ENCODE peak calls at places on chromosomes 13 and 19, in four cellular contexts. One of them, this sample, is unnamed. For H3K27me3, the result is how much of the 10 kb centered on the place peaks cover.

GRCh38 chr13:67001363-67001762 is 228.8 kb downstream of the PCDH9 start:
- DNase-seq in DND-41: no peak
- DNase-seq in CD4-positive, alpha-beta T cell: no peak
- DNase-seq in PC-3: no peak
- DNase-seq in this sample: no peak

GRCh38 chr13:109795021-109795420 is 8.6 kb upstream of the IRS2 start:
- DNase-seq in DND-41: peak
- DNase-seq in CD4-positive, alpha-beta T cell: no peak
- DNase-seq in PC-3: peak
- DNase-seq in this sample: no peak

GRCh38 chr13:39603424-39603947 is 493 bp upstream of the LHFPL6 start:
- DNase-seq in DND-41: no peak
- DNase-seq in CD4-positive, alpha-beta T cell: no peak
- DNase-seq in PC-3: peak
- DNase-seq in this sample: no peak

GRCh38 chr19:51354742-51355148 is 11.4 kb downstream of the ETFB start:
- DNase-seq in DND-41: peak
- DNase-seq in CD4-positive, alpha-beta T cell: peak
- DNase-seq in PC-3: no peak
- DNase-seq in this sample: peak

GRCh38 chr13:72104656-72105180 is 237.7 kb upstream of the DACH1 start:
- DNase-seq in DND-41: no peak
- DNase-seq in CD4-positive, alpha-beta T cell: no peak
- DNase-seq in PC-3: no peak
- DNase-seq in this sample: no peak

GRCh38 chr19:7869453-7869909 is 4.7 kb downstream of the PRR36 start:
- DNase-seq in DND-41: no peak
- DNase-seq in CD4-positive, alpha-beta T cell: peak
- DNase-seq in PC-3: peak
- DNase-seq in this sample: peak

GRCh38 chr13:40391788-40392187 is 274.7 kb downstream of the FOXO1 start:
- DNase-seq in DND-41: no peak
- DNase-seq in CD4-positive, alpha-beta T cell: no peak
- DNase-seq in PC-3: no peak
- DNase-seq in this sample: no peak

GRCh38 chr13:93726173-93727019 is 499.8 kb downstream of the GPC6 start:
- DNase-seq in DND-41: no peak
- DNase-seq in CD4-positive, alpha-beta T cell: no peak
- DNase-seq in PC-3: no peak
- DNase-seq in this sample: no peak

GRCh38 chr19:11179716-11180297 is 17.5 kb downstream of the KANK2 start:
- DNase-seq in DND-41: no peak
- DNase-seq in CD4-positive, alpha-beta T cell: no peak
- DNase-seq in PC-3: no peak
- DNase-seq in this sample: no peak

GRCh38 chr13:30829788-30830637 is 76.1 kb upstream of the MEDAG start:
- DNase-seq in DND-41: no peak
- DNase-seq in CD4-positive, alpha-beta T cell: no peak
- DNase-seq in PC-3: peak
- DNase-seq in this sample: no peak

GRCh38 chr13:27982361-27982760 is 6.1 kb downstream of the URAD start:
- DNase-seq in DND-41: no peak
- DNase-seq in CD4-positive, alpha-beta T cell: no peak
- DNase-seq in PC-3: no peak
- DNase-seq in this sample: no peak

GRCh38 chr19:35000647-35001501 is 751 bp downstream of the GRAMD1A start:
- DNase-seq in DND-41: peak
- DNase-seq in CD4-positive, alpha-beta T cell: peak
- DNase-seq in PC-3: peak
- DNase-seq in this sample: peak

GRCh38 chr19:19597809-19598306 is 20.6 kb downstream of the PBX4 start:
- DNase-seq in DND-41: no peak
- DNase-seq in CD4-positive, alpha-beta T cell: peak
- DNase-seq in PC-3: no peak
- DNase-seq in this sample: peak

GRCh38 chr19:36436531-36436930 is 18.1 kb upstream of the ZFP82 start:
- DNase-seq in DND-41: no peak
- DNase-seq in CD4-positive, alpha-beta T cell: no peak
- DNase-seq in PC-3: peak
- DNase-seq in this sample: no peak

GRCh38 chr19:6198896-6199239 is 63.4 kb downstream of the ACSBG2 start:
- DNase-seq in DND-41: no peak
- DNase-seq in CD4-positive, alpha-beta T cell: no peak
- DNase-seq in PC-3: no peak
- DNase-seq in this sample: no peak

GRCh38 chr13:48412100-48412556 is 785 bp downstream of the LPAR6 start:
- DNase-seq in DND-41: no peak
- DNase-seq in CD4-positive, alpha-beta T cell: no peak
- DNase-seq in PC-3: peak
- DNase-seq in this sample: no peak

GRCh38 chr19:49710372-49710951 is 19.5 kb downstream of the CPT1C start:
- DNase-seq in DND-41: no peak
- DNase-seq in CD4-positive, alpha-beta T cell: no peak
- DNase-seq in PC-3: peak
- DNase-seq in this sample: no peak

GRCh38 chr19:32396046-32396652 is 9.4 kb upstream of the DPY19L3 start:
- DNase-seq in DND-41: no peak
- DNase-seq in CD4-positive, alpha-beta T cell: no peak
- DNase-seq in PC-3: no peak
- DNase-seq in this sample: no peak

GRCh38 chr13:106083620-106084350 is 451.7 kb downstream of the EFNB2 start:
- DNase-seq in DND-41: no peak
- DNase-seq in CD4-positive, alpha-beta T cell: no peak
- DNase-seq in PC-3: peak
- DNase-seq in this sample: no peak

GRCh38 chr19:1914826-1915341 is 9.7 kb downstream of the ADAT3 start:
- DNase-seq in DND-41: no peak
- DNase-seq in CD4-positive, alpha-beta T cell: no peak
- DNase-seq in PC-3: no peak
- DNase-seq in this sample: no peak

GRCh38 chr13:74144269-74144668 is 10.1 kb upstream of the KLF12 start:
- DNase-seq in DND-41: no peak
- DNase-seq in CD4-positive, alpha-beta T cell: no peak
- DNase-seq in PC-3: no peak
- DNase-seq in this sample: no peak

GRCh38 chr13:45674908-45675307 is 27.2 kb upstream of the CBY2 start:
- DNase-seq in DND-41: no peak
- DNase-seq in CD4-positive, alpha-beta T cell: no peak
- DNase-seq in PC-3: peak
- DNase-seq in this sample: no peak

GRCh38 chr13:113955235-113955634 is 18.6 kb downstream of the C13orf46 start:
- DNase-seq in DND-41: no peak
- DNase-seq in CD4-positive, alpha-beta T cell: no peak
- DNase-seq in PC-3: no peak
- DNase-seq in this sample: no peak

GRCh38 chr13:110388141-110388943 is 81.3 kb downstream of the COL4A2 start:
- DNase-seq in DND-41: no peak
- DNase-seq in CD4-positive, alpha-beta T cell: no peak
- DNase-seq in PC-3: no peak
- DNase-seq in this sample: no peak

GRCh38 chr13:37109080-37109678 is 3.7 kb upstream of the CSNK1A1L start:
- DNase-seq in DND-41: no peak
- DNase-seq in CD4-positive, alpha-beta T cell: no peak
- DNase-seq in PC-3: peak
- DNase-seq in this sample: no peak

GRCh38 chr19:35666251-35666913 is at the start of gene UPK1A:
- DNase-seq in DND-41: no peak
- DNase-seq in CD4-positive, alpha-beta T cell: no peak
- DNase-seq in PC-3: no peak
- DNase-seq in this sample: no peak

GRCh38 chr19:35860818-35861639 is 4.3 kb downstream of the KIRREL2 start:
- DNase-seq in DND-41: no peak
- DNase-seq in CD4-positive, alpha-beta T cell: no peak
- DNase-seq in PC-3: no peak
- DNase-seq in this sample: no peak

GRCh38 chr13:66992683-66993082 is 237.5 kb downstream of the PCDH9 start:
- DNase-seq in DND-41: no peak
- DNase-seq in CD4-positive, alpha-beta T cell: no peak
- DNase-seq in PC-3: no peak
- DNase-seq in this sample: no peak

GRCh38 chr13:92187378-92187989 is 789.1 kb downstream of the GPC5 start:
- DNase-seq in DND-41: peak
- DNase-seq in CD4-positive, alpha-beta T cell: no peak
- DNase-seq in PC-3: peak
- DNase-seq in this sample: no peak

GRCh38 chr19:8238251-8238650 is 29.1 kb downstream of the CERS4 start:
- DNase-seq in DND-41: no peak
- DNase-seq in CD4-positive, alpha-beta T cell: no peak
- DNase-seq in PC-3: no peak
- DNase-seq in this sample: no peak

GRCh38 chr19:36745870-36746269 is 26.7 kb downstream of the ZNF850 start:
- DNase-seq in DND-41: no peak
- DNase-seq in CD4-positive, alpha-beta T cell: no peak
- DNase-seq in PC-3: no peak
- DNase-seq in this sample: no peak

GRCh38 chr13:114128624-114129522 is 3.5 kb downstream of the RASA3 start:
- DNase-seq in DND-41: peak
- DNase-seq in CD4-positive, alpha-beta T cell: peak
- DNase-seq in PC-3: peak
- DNase-seq in this sample: peak

GRCh38 chr13:91349992-91350911 is 2.8 kb downstream of the MIR17HG start:
- DNase-seq in DND-41: peak
- DNase-seq in CD4-positive, alpha-beta T cell: no peak
- DNase-seq in PC-3: no peak
- DNase-seq in this sample: no peak

GRCh38 chr19:52590728-52591127 is 20.6 kb downstream of the ZNF701 start:
- DNase-seq in DND-41: peak
- DNase-seq in CD4-positive, alpha-beta T cell: no peak
- DNase-seq in PC-3: no peak
- DNase-seq in this sample: no peak
- TF ChIP-seq CTCF in DND-41: peak
- TF ChIP-seq CTCF in CD4-positive, alpha-beta T cell: no peak
- TF ChIP-seq CTCF in PC-3: peak
- TF ChIP-seq CTCF in this sample: no peak

DNA sequence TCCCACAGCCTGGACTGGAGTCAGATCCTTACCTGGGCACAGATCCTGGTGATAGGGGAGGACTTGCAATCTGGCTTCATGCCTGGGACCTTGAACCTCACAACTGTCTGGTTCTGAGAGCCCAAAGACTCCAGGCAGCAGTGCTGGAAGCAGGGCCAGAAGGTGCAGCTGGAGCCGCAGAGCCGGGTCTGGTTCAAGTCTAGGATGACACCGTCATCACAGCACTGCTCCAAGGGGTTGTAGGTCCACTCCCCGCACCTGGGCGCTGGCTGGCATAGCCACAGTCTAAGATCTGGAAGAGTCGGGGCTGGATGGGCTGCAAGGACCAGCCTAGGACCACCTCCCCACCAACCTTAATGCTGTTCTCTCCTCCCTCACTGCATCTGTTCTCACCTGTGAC is 677 bp downstream of the IGFL4 start:
- DNase-seq in DND-41: no peak
- DNase-seq in CD4-positive, alpha-beta T cell: no peak
- DNase-seq in PC-3: no peak
- DNase-seq in this sample: no peak
- H3K27ac ChIP-seq in DND-41: no peak
- H3K27ac ChIP-seq in CD4-positive, alpha-beta T cell: no peak
- H3K27ac ChIP-seq in PC-3: no peak
- H3K27ac ChIP-seq in this sample: no peak

DNA sequence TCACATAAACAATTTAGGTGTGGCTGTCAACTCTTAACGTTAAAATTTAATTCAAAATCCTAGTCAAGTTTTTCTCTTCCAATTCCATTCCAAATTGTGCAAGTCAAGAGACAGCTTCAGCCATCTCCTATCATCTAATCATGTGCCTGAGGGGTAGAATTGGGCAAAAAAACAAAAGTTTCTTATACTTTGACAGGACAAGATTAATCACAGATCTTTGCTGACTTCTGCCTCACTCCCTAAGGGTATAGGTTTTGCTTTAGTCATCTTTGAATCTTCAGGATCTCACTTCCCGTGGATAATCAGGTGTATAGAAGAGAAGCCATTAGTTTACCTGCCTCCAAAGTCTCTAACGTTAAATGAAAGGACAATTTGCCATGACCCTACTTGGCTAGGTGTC is 24.6 kb downstream of the RNF17 start:
- DNase-seq in DND-41: no peak
- DNase-seq in CD4-positive, alpha-beta T cell: no peak
- DNase-seq in PC-3: no peak
- DNase-seq in this sample: no peak
- H3K27me3 ChIP-seq in DND-41: under half
- H3K27me3 ChIP-seq in CD4-positive, alpha-beta T cell: under half
- H3K27me3 ChIP-seq in PC-3: half or more
- H3K27me3 ChIP-seq in this sample: under half

GRCh38 chr13:76009491-76009890 is 373.4 kb downstream of the LMO7 start:
- DNase-seq in DND-41: no peak
- DNase-seq in CD4-positive, alpha-beta T cell: no peak
- DNase-seq in PC-3: peak
- DNase-seq in this sample: no peak
- TF ChIP-seq CTCF in DND-41: no peak
- TF ChIP-seq CTCF in CD4-positive, alpha-beta T cell: no peak
- TF ChIP-seq CTCF in PC-3: no peak
- TF ChIP-seq CTCF in this sample: no peak

DNA sequence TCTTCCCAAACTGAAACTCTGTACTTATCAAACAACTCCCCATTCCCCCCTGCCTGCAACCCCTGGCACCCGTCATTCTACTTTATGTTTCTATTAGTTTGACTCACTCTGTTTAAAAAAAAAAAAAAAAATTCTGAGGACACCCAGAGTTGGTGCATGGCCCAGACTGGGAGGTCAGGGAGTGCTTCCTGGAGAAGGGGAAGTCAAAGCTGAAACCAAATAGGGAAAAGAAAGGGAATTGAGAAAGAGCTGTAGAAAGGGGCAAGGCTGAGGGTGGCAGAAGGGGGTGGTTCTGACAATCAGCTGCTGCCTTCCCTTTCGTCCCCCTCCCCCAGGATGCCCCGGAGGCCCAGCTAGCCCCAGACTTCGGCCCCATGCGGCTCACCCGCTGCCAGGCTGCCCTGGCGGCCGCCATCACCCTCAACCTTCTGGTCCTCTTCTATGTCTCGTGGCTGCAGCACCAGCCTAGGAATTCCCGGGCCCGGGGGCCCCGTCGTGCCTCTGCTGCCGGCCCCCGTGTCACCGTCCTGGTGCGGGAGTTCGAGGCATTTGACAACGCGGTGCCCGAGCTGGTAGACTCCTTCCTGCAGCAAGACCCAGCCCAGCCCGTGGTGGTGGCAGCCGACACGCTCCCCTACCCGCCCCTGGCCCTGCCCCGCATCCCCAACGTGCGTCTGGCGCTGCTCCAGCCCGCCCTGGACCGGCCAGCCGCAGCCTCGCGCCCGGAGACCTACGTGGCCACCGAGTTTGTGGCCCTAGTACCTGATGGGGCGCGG is 9.0 kb upstream of the STRN4 start:
- DNase-seq in DND-41: no peak
- DNase-seq in CD4-positive, alpha-beta T cell: no peak
- DNase-seq in PC-3: no peak
- DNase-seq in this sample: no peak
- H3K27ac ChIP-seq in DND-41: no peak
- H3K27ac ChIP-seq in CD4-positive, alpha-beta T cell: no peak
- H3K27ac ChIP-seq in PC-3: no peak
- H3K27ac ChIP-seq in this sample: no peak

GRCh38 chr19:33622809-33623511 is 1.2 kb downstream of the CHST8 start:
- DNase-seq in DND-41: no peak
- DNase-seq in CD4-positive, alpha-beta T cell: no peak
- DNase-seq in PC-3: no peak
- DNase-seq in this sample: no peak
- H3K27me3 ChIP-seq in DND-41: under half
- H3K27me3 ChIP-seq in CD4-positive, alpha-beta T cell: under half
- H3K27me3 ChIP-seq in PC-3: under half
- H3K27me3 ChIP-seq in this sample: under half

GRCh38 chr13:23899555-23899954 is 2.3 kb upstream of the C1QTNF9B start:
- DNase-seq in DND-41: peak
- DNase-seq in CD4-positive, alpha-beta T cell: peak
- DNase-seq in PC-3: peak
- DNase-seq in this sample: no peak
- TF ChIP-seq CTCF in DND-41: peak
- TF ChIP-seq CTCF in CD4-positive, alpha-beta T cell: peak
- TF ChIP-seq CTCF in PC-3: peak
- TF ChIP-seq CTCF in this sample: peak

This sample was measured in CD8-positive, alpha-beta T cell.